ENCODE peak calls at places on chromosome 3, in eight cellular contexts. A, B, Z, S, T, O, I and R are unnamed samples.

GRCh38 chr3:151732861-151733260 is 866 bp upstream of the AADACL2 start:
- DNase-seq in A (no peak), B (no peak), Z (no peak), S (no peak), T (no peak), O (no peak), I (no peak), R (no peak)

GRCh38 chr3:14141602-14142315 is 16.9 kb downstream of the TMEM43 start:
- DNase-seq in A (peak), B (no peak), Z (no peak), S (no peak), T (no peak), O (no peak), I (peak), R (no peak)

GRCh38 chr3:126713229-126713628 is 9.2 kb downstream of the CHCHD6 start:
- DNase-seq in A (no peak), B (no peak), Z (no peak), S (no peak), T (no peak), O (no peak), I (no peak), R (no peak)

GRCh38 chr3:120093119-120093922 is 926 bp downstream of the GSK3B start:
- DNase-seq in A (no peak), B (peak), Z (peak), S (peak), T (no peak), O (no peak), I (no peak), R (peak)

GRCh38 chr3:59607628-59608027 is 557.8 kb upstream of the CFAP20DC start:
- DNase-seq in A (no peak), B (no peak), Z (no peak), S (no peak), T (no peak), O (no peak), I (no peak), R (no peak)

GRCh38 chr3:118472586-118472985 is 562.1 kb downstream of the IGSF11 start:
- DNase-seq in A (no peak), B (no peak), Z (no peak), S (no peak), T (no peak), O (no peak), I (no peak), R (no peak)

GRCh38 chr3:3170998-3171397 is 8.5 kb downstream of the CRBN start:
- DNase-seq in A (no peak), B (no peak), Z (no peak), S (peak), T (no peak), O (no peak), I (no peak), R (no peak)

GRCh38 chr3:69712244-69712643 is 27.0 kb upstream of the MITF start:
- DNase-seq in A (no peak), B (no peak), Z (no peak), S (no peak), T (no peak), O (no peak), I (no peak), R (no peak)

GRCh38 chr3:196941846-196942225 is 492 bp downstream of the NCBP2 start:
- DNase-seq in A (peak), B (peak), Z (peak), S (peak), T (peak), O (peak), I (no peak), R (peak)

GRCh38 chr3:9194509-9195184 is 54.8 kb downstream of the SRGAP3 start:
- DNase-seq in A (no peak), B (no peak), Z (no peak), S (no peak), T (no peak), O (no peak), I (no peak), R (no peak)

GRCh38 chr3:12180218-12180617 is 21.5 kb upstream of the TIMP4 start:
- DNase-seq in A (peak), B (peak), Z (peak), S (no peak), T (no peak), O (no peak), I (no peak), R (peak)

GRCh38 chr3:160885791-160886286 is 129.8 kb downstream of the PPM1L start:
- DNase-seq in A (peak), B (peak), Z (peak), S (peak), T (peak), O (peak), I (peak), R (no peak)

GRCh38 chr3:13347390-13347966 is 72.6 kb downstream of the NUP210 start:
- DNase-seq in A (no peak), B (no peak), Z (peak), S (peak), T (no peak), O (no peak), I (no peak), R (no peak)

GRCh38 chr3:61371123-61371522 is 119.9 kb upstream of the FHIT start:
- DNase-seq in A (no peak), B (no peak), Z (peak), S (peak), T (peak), O (no peak), I (no peak), R (no peak)

DNA sequence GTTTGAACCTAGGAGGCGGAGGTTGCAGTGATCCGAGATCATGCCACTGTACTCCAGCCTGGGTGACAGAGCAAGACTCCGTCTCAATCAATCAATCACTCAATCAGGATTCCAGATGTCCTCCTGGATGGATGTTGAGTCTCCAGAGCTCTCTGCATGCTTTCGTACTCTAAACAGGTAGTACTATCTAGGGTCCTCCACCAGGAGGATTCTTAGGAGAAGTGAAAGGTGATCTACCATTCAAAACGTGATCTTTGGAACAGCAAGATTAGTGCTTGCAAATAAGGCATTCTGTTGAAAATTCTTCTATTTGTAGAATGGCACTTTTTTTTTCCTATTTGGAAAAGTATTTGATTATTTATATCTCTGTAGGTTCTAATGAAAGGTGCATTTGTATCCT is 34.3 kb downstream of the CNOT10 start:
- DNase-seq in A (no peak), B (no peak), Z (no peak), S (peak), T (no peak), O (no peak), I (no peak), R (no peak)
- TF ChIP-seq CTCF in A (no peak), B (no peak), Z (no peak), S (peak), T (no peak), O (no peak), I (no peak), R (no peak)

DNA sequence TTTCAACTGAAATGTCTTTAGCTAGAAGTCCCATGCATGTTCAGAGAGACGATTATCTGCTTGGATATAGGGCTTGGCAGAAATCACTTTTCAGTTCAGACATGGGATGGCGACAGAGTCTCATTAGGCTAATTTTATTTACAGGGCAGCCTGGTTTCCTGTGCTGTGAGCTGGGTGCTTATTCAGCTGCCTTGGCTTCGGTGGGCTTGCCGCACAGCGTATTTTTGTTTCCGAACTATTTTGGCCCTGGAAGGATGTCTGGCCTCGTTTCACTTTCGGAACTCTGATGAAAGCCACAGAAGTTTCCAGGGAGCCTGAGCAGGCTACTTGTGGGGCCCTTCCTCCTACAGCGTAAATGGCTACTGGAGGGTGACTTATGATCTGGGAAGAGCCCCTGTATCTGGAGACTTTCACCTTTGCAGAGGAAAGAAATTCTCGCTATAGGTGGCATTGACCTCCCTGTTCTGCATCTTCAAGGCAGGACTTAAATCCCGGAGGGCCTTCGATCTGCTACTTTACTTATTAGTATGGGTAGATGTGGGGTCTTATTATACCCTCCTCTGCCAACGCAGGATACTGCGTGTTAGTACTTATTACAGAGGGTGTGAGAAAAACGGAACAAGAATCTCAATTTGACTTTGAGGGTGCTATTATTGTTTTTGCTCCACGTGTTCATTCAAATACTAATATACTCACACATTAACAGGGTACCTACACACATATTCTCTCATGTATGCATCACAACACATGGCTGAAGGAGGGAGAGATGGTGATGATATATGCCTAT is 364.0 kb upstream of the RBMS3 start:
- DNase-seq in A (peak), B (no peak), Z (peak), S (peak), T (peak), O (no peak), I (peak), R (peak)
- TF ChIP-seq CTCF in A (peak), B (peak), Z (no peak), S (peak), T (no peak), O (peak), I (peak), R (no peak)

DNA sequence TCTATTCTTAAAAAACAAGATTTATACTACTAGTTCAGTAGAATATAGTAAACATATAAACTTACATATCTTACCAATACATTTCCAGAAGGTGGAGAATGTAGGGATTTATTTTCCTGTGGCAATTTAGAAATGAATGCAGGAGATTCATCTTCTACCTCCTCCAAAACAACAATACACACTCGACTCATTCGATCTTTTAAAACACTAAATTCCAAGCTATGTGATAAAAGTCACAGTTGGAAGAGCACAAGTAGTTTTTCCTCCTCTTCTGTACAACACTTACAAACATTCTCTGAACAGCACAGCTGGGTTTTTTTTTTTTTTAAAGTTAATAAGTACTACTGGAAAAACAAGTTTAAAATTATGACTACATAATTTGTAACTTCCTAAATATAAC is 1.4 kb downstream of the ANKRD28 start:
- DNase-seq in A (no peak), B (no peak), Z (no peak), S (no peak), T (no peak), O (no peak), I (no peak), R (no peak)
- TF ChIP-seq CTCF in A (no peak), B (no peak), Z (no peak), S (no peak), T (no peak), O (no peak), I (no peak), R (no peak)

DNA sequence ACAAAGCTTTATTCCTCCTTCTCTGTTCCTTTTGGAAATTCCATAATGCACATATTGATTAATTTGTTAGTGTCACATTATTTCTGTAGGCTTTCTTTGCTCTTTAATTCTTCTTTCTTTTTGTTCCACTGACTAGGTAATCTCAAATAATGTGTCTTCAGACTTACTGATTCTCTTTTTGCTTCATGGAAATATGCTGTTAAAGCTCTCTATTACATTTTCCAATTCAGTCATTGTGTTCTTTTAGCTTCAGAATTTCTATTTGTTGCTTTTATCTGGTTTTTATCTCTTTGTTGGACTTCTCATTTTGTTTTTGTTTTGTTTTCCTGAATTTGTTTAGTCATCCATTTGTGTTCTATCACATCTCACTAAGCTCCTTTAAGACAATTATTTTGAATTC is 147.0 kb upstream of the EOMES start:
- DNase-seq in A (no peak), B (no peak), Z (no peak), S (no peak), T (no peak), O (no peak), I (no peak), R (no peak)
- TF ChIP-seq CTCF in A (no peak), B (no peak), Z (no peak), S (no peak), T (no peak), O (no peak), I (no peak), R (no peak)